ENCODE peak calls at places on chromosomes 12 and 14, in seven cellular contexts. One of them, this sample, is unnamed.

GRCh38 chr14:80987235-80988032 is 32.0 kb downstream of the TSHR start:
- DNase-seq in AG10803: peak
- DNase-seq in brain microvascular endothelial cell: peak
- DNase-seq in psoas muscle: peak
- DNase-seq in colonic mucosa: peak
- DNase-seq in B cell: peak
- DNase-seq in testis: peak
- DNase-seq in this sample: peak

GRCh38 chr14:92726135-92726932 is 22.1 kb downstream of the LGMN start:
- DNase-seq in AG10803: peak
- DNase-seq in brain microvascular endothelial cell: peak
- DNase-seq in psoas muscle: peak
- DNase-seq in colonic mucosa: peak
- DNase-seq in B cell: no peak
- DNase-seq in testis: peak
- DNase-seq in this sample: no peak

GRCh38 chr12:115998119-115998633 is 279.3 kb downstream of the MED13L start:
- DNase-seq in AG10803: peak
- DNase-seq in brain microvascular endothelial cell: peak
- DNase-seq in psoas muscle: no peak
- DNase-seq in colonic mucosa: no peak
- DNase-seq in B cell: peak
- DNase-seq in testis: no peak
- DNase-seq in this sample: peak

GRCh38 chr14:20489093-20489994 is 16.0 kb upstream of the RNASE10 start:
- DNase-seq in AG10803: no peak
- DNase-seq in brain microvascular endothelial cell: no peak
- DNase-seq in psoas muscle: no peak
- DNase-seq in colonic mucosa: no peak
- DNase-seq in B cell: peak
- DNase-seq in testis: no peak
- DNase-seq in this sample: no peak

GRCh38 chr12:66232258-66232657 is 43.2 kb downstream of the IRAK3 start:
- DNase-seq in AG10803: no peak
- DNase-seq in brain microvascular endothelial cell: no peak
- DNase-seq in psoas muscle: no peak
- DNase-seq in colonic mucosa: no peak
- DNase-seq in B cell: no peak
- DNase-seq in testis: no peak
- DNase-seq in this sample: peak

GRCh38 chr14:50025776-50026175 is 90.6 kb downstream of the VCPKMT start:
- DNase-seq in AG10803: no peak
- DNase-seq in brain microvascular endothelial cell: no peak
- DNase-seq in psoas muscle: no peak
- DNase-seq in colonic mucosa: no peak
- DNase-seq in B cell: no peak
- DNase-seq in testis: no peak
- DNase-seq in this sample: no peak

GRCh38 chr12:14111230-14111865 is 129.9 kb upstream of the GRIN2B start:
- DNase-seq in AG10803: no peak
- DNase-seq in brain microvascular endothelial cell: no peak
- DNase-seq in psoas muscle: no peak
- DNase-seq in colonic mucosa: no peak
- DNase-seq in B cell: peak
- DNase-seq in testis: no peak
- DNase-seq in this sample: peak

GRCh38 chr12:80222261-80222660 is 122.9 kb downstream of the OTOGL start:
- DNase-seq in AG10803: no peak
- DNase-seq in brain microvascular endothelial cell: peak
- DNase-seq in psoas muscle: no peak
- DNase-seq in colonic mucosa: no peak
- DNase-seq in B cell: no peak
- DNase-seq in testis: no peak
- DNase-seq in this sample: no peak

GRCh38 chr12:79121486-79121885 is 256.9 kb downstream of the SYT1 start:
- DNase-seq in AG10803: no peak
- DNase-seq in brain microvascular endothelial cell: no peak
- DNase-seq in psoas muscle: no peak
- DNase-seq in colonic mucosa: no peak
- DNase-seq in B cell: no peak
- DNase-seq in testis: no peak
- DNase-seq in this sample: no peak
- TF ChIP-seq CTCF in AG10803: peak
- TF ChIP-seq CTCF in brain microvascular endothelial cell: peak
- TF ChIP-seq CTCF in psoas muscle: no peak
- TF ChIP-seq CTCF in colonic mucosa: no peak
- TF ChIP-seq CTCF in B cell: peak
- TF ChIP-seq CTCF in testis: peak
- TF ChIP-seq CTCF in this sample: no peak

GRCh38 chr12:68686595-68687521 is at the start of gene NUP107:
- DNase-seq in AG10803: peak
- DNase-seq in brain microvascular endothelial cell: peak
- DNase-seq in psoas muscle: peak
- DNase-seq in colonic mucosa: peak
- DNase-seq in B cell: peak
- DNase-seq in testis: peak
- DNase-seq in this sample: peak
- TF ChIP-seq CTCF in AG10803: peak
- TF ChIP-seq CTCF in brain microvascular endothelial cell: peak
- TF ChIP-seq CTCF in psoas muscle: peak
- TF ChIP-seq CTCF in colonic mucosa: no peak
- TF ChIP-seq CTCF in B cell: no peak
- TF ChIP-seq CTCF in testis: no peak
- TF ChIP-seq CTCF in this sample: no peak

GRCh38 chr14:99986416-99986815 is 78.8 kb upstream of the EVL start:
- DNase-seq in AG10803: peak
- DNase-seq in brain microvascular endothelial cell: no peak
- DNase-seq in psoas muscle: no peak
- DNase-seq in colonic mucosa: no peak
- DNase-seq in B cell: no peak
- DNase-seq in testis: no peak
- DNase-seq in this sample: no peak

GRCh38 chr14:99983251-99984012 is 81.8 kb upstream of the EVL start:
- DNase-seq in AG10803: no peak
- DNase-seq in brain microvascular endothelial cell: no peak
- DNase-seq in psoas muscle: no peak
- DNase-seq in colonic mucosa: no peak
- DNase-seq in B cell: no peak
- DNase-seq in testis: no peak
- DNase-seq in this sample: no peak

GRCh38 chr14:99980299-99980698 is 84.9 kb upstream of the EVL start:
- DNase-seq in AG10803: no peak
- DNase-seq in brain microvascular endothelial cell: no peak
- DNase-seq in psoas muscle: no peak
- DNase-seq in colonic mucosa: no peak
- DNase-seq in B cell: no peak
- DNase-seq in testis: no peak
- DNase-seq in this sample: no peak

GRCh38 chr14:99981806-99982205 is 83.4 kb upstream of the EVL start:
- DNase-seq in AG10803: no peak
- DNase-seq in brain microvascular endothelial cell: no peak
- DNase-seq in psoas muscle: no peak
- DNase-seq in colonic mucosa: no peak
- DNase-seq in B cell: no peak
- DNase-seq in testis: no peak
- DNase-seq in this sample: no peak

DNA sequence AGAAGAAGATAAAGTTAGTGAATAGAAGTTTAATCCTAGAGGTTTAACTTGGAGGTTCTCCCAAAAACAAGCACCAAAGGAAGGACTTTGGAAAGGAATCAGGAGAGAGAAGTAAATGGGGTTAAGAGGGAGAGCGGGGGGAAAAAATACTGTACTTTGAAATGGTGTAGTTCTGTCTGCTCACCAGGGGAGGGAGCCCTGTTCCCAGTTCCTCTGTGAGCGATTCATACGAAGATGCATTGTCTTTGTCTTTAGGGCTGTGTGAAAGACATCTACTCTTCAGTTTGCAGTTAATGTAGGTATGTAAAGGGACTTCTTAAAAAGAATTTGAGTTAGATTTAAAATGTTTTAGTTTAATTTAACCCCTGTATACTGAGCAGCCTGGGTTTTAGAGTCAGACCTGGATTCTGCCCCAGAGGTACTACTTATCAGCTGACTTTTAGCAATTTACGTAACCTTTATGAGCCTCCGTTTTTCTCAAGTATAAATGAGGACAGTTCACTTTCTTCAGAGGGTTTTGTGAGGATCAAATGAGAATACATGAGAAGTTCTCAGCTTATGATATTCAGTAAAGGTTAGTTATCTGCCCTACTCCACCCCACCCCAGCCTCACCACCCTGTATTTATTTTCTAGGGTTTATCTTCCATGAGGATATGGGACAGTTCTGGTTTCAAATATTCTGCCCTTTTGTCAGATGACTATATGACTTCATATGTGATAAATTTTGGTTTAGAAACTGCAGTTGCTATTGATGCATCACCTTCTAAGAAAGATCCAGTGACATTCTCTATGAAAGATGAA is 82.6 kb upstream of the EVL start:
- DNase-seq in AG10803: peak
- DNase-seq in brain microvascular endothelial cell: peak
- DNase-seq in psoas muscle: peak
- DNase-seq in colonic mucosa: peak
- DNase-seq in B cell: peak
- DNase-seq in testis: peak
- DNase-seq in this sample: peak
- TF ChIP-seq CTCF in AG10803: peak
- TF ChIP-seq CTCF in brain microvascular endothelial cell: peak
- TF ChIP-seq CTCF in psoas muscle: peak
- TF ChIP-seq CTCF in colonic mucosa: peak
- TF ChIP-seq CTCF in B cell: peak
- TF ChIP-seq CTCF in testis: peak
- TF ChIP-seq CTCF in this sample: peak

GRCh38 chr12:50765325-50765911 is 1.5 kb downstream of the ATF1 start:
- DNase-seq in AG10803: peak
- DNase-seq in brain microvascular endothelial cell: no peak
- DNase-seq in psoas muscle: no peak
- DNase-seq in colonic mucosa: peak
- DNase-seq in B cell: peak
- DNase-seq in testis: peak
- DNase-seq in this sample: peak
- TF ChIP-seq CTCF in AG10803: peak
- TF ChIP-seq CTCF in brain microvascular endothelial cell: peak
- TF ChIP-seq CTCF in psoas muscle: peak
- TF ChIP-seq CTCF in colonic mucosa: peak
- TF ChIP-seq CTCF in B cell: peak
- TF ChIP-seq CTCF in testis: peak
- TF ChIP-seq CTCF in this sample: peak

DNA sequence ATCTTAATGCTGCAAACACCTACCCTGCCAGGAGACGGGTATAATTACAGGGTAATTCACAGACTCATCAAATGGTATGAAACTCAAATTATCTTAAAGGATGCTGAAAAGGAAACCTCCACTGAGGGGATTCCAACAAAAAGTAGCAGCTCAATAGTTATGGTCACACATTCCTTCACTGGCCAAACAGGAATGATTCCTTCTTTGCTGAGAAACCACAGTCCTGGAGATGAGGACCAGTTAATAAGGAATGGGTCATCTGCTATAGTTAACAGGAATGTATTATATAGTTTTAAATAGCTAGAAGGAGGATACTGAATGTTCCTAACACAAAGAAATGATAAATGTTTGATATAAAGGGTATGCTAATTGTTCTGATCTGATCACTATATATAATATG is 136.9 kb downstream of the STXBP6 start:
- DNase-seq in AG10803: peak
- DNase-seq in brain microvascular endothelial cell: no peak
- DNase-seq in psoas muscle: no peak
- DNase-seq in colonic mucosa: no peak
- DNase-seq in B cell: no peak
- DNase-seq in testis: no peak
- DNase-seq in this sample: no peak
- TF ChIP-seq CTCF in AG10803: no peak
- TF ChIP-seq CTCF in brain microvascular endothelial cell: no peak
- TF ChIP-seq CTCF in psoas muscle: no peak
- TF ChIP-seq CTCF in colonic mucosa: no peak
- TF ChIP-seq CTCF in B cell: no peak
- TF ChIP-seq CTCF in testis: no peak
- TF ChIP-seq CTCF in this sample: no peak

DNA sequence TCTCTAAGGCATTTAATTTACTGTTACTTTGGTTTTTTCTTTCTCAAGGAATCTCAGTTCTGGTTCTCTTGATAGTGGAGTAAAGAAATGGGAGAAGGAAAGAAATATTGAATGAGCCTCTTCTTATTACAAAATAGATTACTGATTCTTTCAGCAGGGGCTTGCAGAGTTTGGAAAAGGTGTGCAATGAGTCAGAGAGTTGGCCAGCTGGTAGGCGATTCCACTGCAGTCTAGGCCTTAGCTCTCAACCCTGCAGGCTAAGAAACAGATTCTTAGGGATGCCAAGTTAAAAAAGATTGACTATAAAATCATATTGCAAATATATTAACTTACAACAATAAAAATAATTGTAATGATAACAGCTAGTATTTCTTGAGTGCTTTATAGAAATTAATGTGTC is 25.8 kb downstream of the NR1H4 start:
- DNase-seq in AG10803: no peak
- DNase-seq in brain microvascular endothelial cell: no peak
- DNase-seq in psoas muscle: no peak
- DNase-seq in colonic mucosa: no peak
- DNase-seq in B cell: no peak
- DNase-seq in testis: no peak
- DNase-seq in this sample: no peak
- TF ChIP-seq CTCF in AG10803: no peak
- TF ChIP-seq CTCF in brain microvascular endothelial cell: no peak
- TF ChIP-seq CTCF in psoas muscle: no peak
- TF ChIP-seq CTCF in colonic mucosa: no peak
- TF ChIP-seq CTCF in B cell: no peak
- TF ChIP-seq CTCF in testis: no peak
- TF ChIP-seq CTCF in this sample: no peak

DNA sequence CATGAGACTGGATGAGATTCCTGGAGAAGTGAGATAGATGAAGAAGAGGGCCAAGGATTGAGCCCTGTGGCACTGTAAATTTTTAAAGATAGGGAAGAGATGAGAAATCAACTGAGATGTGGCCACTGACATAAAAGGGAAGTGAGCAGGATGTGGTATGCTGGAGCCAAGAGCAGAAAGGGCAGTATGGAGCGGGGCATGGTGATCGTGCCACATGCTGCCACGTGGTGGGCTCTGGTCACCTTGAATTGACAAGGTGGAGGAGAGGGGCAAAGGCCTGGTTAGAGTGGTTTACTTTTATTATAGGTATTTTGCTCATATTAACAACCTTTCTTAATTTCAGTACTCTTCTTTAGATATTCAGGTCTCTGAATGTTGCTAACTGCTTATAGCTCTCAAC is 257.9 kb downstream of the NEDD1 start:
- DNase-seq in AG10803: no peak
- DNase-seq in brain microvascular endothelial cell: no peak
- DNase-seq in psoas muscle: no peak
- DNase-seq in colonic mucosa: no peak
- DNase-seq in B cell: no peak
- DNase-seq in testis: no peak
- DNase-seq in this sample: no peak
- TF ChIP-seq CTCF in AG10803: no peak
- TF ChIP-seq CTCF in brain microvascular endothelial cell: no peak
- TF ChIP-seq CTCF in psoas muscle: no peak
- TF ChIP-seq CTCF in colonic mucosa: no peak
- TF ChIP-seq CTCF in B cell: no peak
- TF ChIP-seq CTCF in testis: no peak
- TF ChIP-seq CTCF in this sample: no peak

DNA sequence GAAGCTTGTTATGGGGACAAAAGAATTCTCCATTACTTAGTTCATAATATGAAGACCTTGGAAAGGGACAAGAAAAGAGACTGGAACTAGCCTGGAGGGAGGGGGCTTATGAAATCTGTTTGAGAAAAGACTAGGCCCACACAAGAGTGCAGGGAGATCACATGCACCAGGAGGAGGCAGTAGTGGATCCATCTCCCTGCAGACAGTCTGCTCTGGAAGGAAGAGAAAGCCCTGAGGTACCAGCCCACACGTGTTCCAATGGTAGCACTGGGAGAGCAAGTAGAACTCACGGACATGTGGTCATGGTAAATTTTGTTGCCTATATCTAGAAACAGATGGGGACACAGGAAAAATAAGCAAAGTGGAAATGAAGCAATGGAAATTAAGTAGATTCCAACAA is 445.4 kb downstream of the SOX5 start:
- DNase-seq in AG10803: no peak
- DNase-seq in brain microvascular endothelial cell: no peak
- DNase-seq in psoas muscle: no peak
- DNase-seq in colonic mucosa: no peak
- DNase-seq in B cell: no peak
- DNase-seq in testis: no peak
- DNase-seq in this sample: no peak
- TF ChIP-seq CTCF in AG10803: no peak
- TF ChIP-seq CTCF in brain microvascular endothelial cell: no peak
- TF ChIP-seq CTCF in psoas muscle: no peak
- TF ChIP-seq CTCF in colonic mucosa: no peak
- TF ChIP-seq CTCF in B cell: no peak
- TF ChIP-seq CTCF in testis: no peak
- TF ChIP-seq CTCF in this sample: no peak